ENCODE peak calls at places on chromosomes 3 and 15, in four cellular contexts. V is K562, L is breast epithelium, Q is fibroblast of mammary gland. O is an unnamed sample.

GRCh38 chr15:77094397-77095030 is 23.6 kb upstream of the TSPAN3 start:
- DNase-seq in L (no peak), Q (no peak), V (peak), O (no peak)

GRCh38 chr15:40238927-40239591 is at the start of gene PAK6:
- DNase-seq in V (peak), L (peak), Q (peak), O (peak)

GRCh38 chr15:37015025-37015424 is 85.3 kb downstream of the MEIS2 start:
- DNase-seq in V (no peak), Q (peak), L (no peak), O (no peak)

GRCh38 chr3:46717447-46718231 is at the start of gene PRSS50:
- DNase-seq in V (peak), L (peak), Q (no peak), O (no peak)

GRCh38 chr3:38647217-38647970 is 2.1 kb downstream of the SCN5A start:
- DNase-seq in Q (no peak), L (no peak), V (no peak), O (no peak)

GRCh38 chr15:83700082-83700481 is 46.2 kb downstream of the ADAMTSL3 start:
- DNase-seq in Q (no peak), V (no peak), L (no peak), O (no peak)

GRCh38 chr3:7241584-7242302 is 380.8 kb downstream of the GRM7 start:
- DNase-seq in V (no peak), Q (no peak), L (no peak), O (no peak)

GRCh38 chr15:77584201-77584600 is 48.5 kb downstream of the LINGO1 start:
- DNase-seq in Q (no peak), V (peak), L (no peak), O (peak)

GRCh38 chr3:188712257-188712924 is 459.4 kb upstream of the TPRG1 start:
- DNase-seq in V (no peak), Q (peak), L (no peak), O (no peak)

GRCh38 chr3:13966302-13966701 is 86.4 kb upstream of the WNT7A start:
- DNase-seq in V (no peak), Q (no peak), L (no peak), O (no peak)

GRCh38 chr15:91224750-91225380 is 124.8 kb downstream of the SV2B start:
- DNase-seq in Q (peak), L (no peak), V (peak), O (peak)

GRCh38 chr3:169772530-169772950 is 656 bp upstream of the MYNN start:
- DNase-seq in Q (peak), L (peak), V (peak), O (peak)

GRCh38 chr3:156685198-156685597 is 10.8 kb downstream of the TIPARP start:
- DNase-seq in V (no peak), L (no peak), Q (peak), O (no peak)

GRCh38 chr3:10783360-10784346 is 32.4 kb upstream of the SLC6A11 start:
- DNase-seq in L (no peak), V (peak), Q (peak), O (peak)

GRCh38 chr3:113117511-113118302 is 93.7 kb upstream of the BOC start:
- DNase-seq in Q (peak), L (no peak), V (no peak), O (no peak)

GRCh38 chr15:74983725-74984231 is 11.6 kb upstream of the SCAMP5 start:
- DNase-seq in L (no peak), Q (peak), V (peak), O (no peak)

GRCh38 chr15:55564347-55565145 is 23.6 kb downstream of the PYGO1 start:
- DNase-seq in Q (no peak), L (no peak), V (no peak), O (no peak)

GRCh38 chr15:86183765-86184491 is 104.3 kb downstream of the AGBL1 start:
- DNase-seq in V (no peak), L (no peak), Q (peak), O (no peak)

GRCh38 chr3:135966349-135966695 is 794 bp downstream of the PPP2R3A start:
- DNase-seq in V (no peak), L (no peak), Q (peak), O (peak)

GRCh38 chr15:57327985-57328471 is 48.3 kb upstream of the CGNL1 start:
- DNase-seq in L (no peak), Q (peak), V (no peak), O (no peak)

GRCh38 chr15:90020041-90020735 is 19.1 kb downstream of the ZNF710 start:
- DNase-seq in L (no peak), Q (no peak), V (no peak), O (peak)

GRCh38 chr15:79179597-79179996 is 89.0 kb upstream of the RASGRF1 start:
- DNase-seq in L (no peak), Q (no peak), V (no peak), O (no peak)

GRCh38 chr15:42102646-42103235 is 8.4 kb upstream of the PLA2G4D start:
- DNase-seq in V (no peak), L (no peak), Q (peak), O (no peak)

GRCh38 chr15:88744548-88745020 is 58.7 kb upstream of the ACAN start:
- DNase-seq in L (no peak), Q (no peak), V (no peak), O (no peak)

GRCh38 chr3:28752290-28752689 is 403.7 kb upstream of the AZI2 start:
- DNase-seq in L (no peak), Q (no peak), V (no peak), O (no peak)

GRCh38 chr3:15405448-15406050 is 21.8 kb downstream of the METTL6 start:
- DNase-seq in L (no peak), Q (peak), V (peak), O (peak)
- TF ChIP-seq CTCF in L (peak), Q (peak), V (peak), O (peak)

GRCh38 chr3:107512108-107512507 is 10.7 kb upstream of the BBX start:
- DNase-seq in L (no peak), Q (peak), V (no peak), O (no peak)
- TF ChIP-seq CTCF in L (no peak), Q (peak), V (peak), O (no peak)

DNA sequence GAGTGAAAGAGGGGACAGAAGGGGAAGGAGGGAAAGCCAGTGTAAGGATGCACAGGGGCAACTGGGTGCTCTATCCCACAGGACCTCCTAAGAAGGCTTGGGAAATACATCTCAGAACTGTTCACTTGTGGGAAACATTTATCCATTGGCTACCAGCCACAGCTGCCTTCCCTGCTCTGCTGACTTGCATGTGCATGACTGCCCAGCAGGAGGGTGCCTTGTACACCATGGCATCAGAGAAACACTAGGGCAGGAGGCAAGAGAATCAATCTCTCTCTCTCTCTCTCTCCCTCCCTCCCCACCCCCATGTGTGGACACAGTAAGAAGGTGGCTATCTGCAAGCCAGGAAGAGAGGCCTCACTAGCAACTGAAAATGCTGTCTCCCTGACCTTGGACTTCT is 62.9 kb upstream of the ZBTB38 start:
- DNase-seq in L (no peak), V (no peak), Q (peak), O (no peak)
- TF ChIP-seq CTCF in L (no peak), V (no peak), Q (peak), O (no peak)

DNA sequence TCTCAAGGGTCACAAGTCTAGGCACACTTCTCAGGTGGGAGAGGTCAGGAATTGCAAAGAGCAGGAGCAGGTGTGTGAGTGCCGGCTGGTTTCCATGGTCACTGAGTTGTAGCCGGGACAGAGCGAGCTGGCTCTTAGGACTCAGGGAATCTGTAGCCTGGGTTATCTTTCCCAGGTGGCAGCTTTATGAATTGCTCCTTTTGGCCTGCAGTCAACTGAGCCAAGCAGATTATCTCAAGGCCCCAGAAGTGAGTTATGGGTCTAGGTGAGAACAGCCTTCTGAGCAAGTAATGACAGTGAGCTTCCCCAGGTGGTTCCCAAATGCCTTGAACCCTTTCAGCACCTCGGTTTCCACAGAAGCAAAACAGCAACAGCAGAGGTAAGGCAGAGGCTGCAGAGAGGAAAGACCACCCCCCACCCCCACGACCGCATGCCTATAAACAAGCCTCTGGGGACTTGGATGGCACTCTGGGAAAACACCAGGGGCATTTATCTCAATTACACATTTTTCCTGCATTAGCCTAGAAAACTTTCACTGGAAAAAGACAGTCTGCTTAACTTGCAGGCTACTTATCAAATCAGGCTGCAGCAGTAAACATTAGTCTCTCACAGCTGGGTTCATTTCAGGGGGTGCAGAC is 56.7 kb upstream of the DGKG start:
- DNase-seq in Q (peak), L (no peak), V (no peak), O (no peak)
- TF ChIP-seq CTCF in Q (no peak), L (no peak), V (no peak), O (no peak)

GRCh38 chr15:52164631-52165265 is 26.4 kb downstream of the GNB5 start:
- DNase-seq in Q (no peak), V (no peak), L (no peak), O (no peak)

GRCh38 chr15:52162260-52162659 is 28.9 kb downstream of the GNB5 start:
- DNase-seq in Q (no peak), L (no peak), V (no peak), O (no peak)

GRCh38 chr15:52162876-52163275 is 28.3 kb downstream of the GNB5 start:
- DNase-seq in L (no peak), V (no peak), Q (no peak), O (no peak)

GRCh38 chr15:52161406-52161966 is 29.7 kb downstream of the GNB5 start:
- DNase-seq in V (no peak), L (no peak), Q (no peak), O (no peak)

DNA sequence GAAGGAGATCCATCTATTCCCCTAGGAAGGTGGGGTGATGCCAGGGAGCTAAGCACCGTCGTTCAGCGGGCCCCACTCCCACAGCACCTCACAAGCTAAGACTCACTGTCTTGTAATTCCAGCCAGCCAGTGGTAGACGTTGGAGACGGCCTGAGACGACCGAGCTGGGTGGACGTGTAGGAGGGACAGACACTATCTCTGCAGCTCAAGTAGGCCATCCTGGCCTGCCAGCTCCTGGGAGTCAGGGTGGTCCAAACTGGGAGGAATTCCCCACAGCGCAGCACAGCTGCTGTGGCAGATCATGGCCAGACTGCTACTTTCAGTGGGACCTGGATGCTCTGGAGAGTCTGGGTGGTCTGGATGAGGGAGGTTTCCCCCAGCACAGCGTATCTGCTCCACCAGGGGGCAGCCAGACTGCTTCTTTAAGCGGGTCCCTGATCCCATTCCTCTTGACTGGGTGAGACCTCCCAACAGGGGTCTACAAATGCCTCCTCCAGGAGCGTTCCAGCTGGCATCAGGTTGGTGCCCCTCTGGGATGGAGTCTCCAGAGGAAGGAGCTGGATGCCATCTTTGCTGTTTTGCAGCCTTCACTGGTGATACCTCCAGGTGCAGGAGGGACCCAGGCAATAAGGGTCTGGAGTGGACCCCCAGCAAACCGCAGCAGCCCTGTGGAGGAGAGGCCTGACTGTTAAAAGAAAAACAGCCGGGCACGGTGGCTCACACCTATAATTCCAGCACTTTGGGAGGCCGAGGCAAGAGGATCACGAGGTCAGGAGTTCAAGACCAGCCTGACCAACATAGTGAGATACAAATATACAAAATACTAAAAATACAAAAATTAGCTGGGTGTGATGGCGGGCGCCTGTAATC is 27.6 kb downstream of the GNB5 start:
- DNase-seq in Q (no peak), L (no peak), V (peak), O (peak)
- TF ChIP-seq CTCF in Q (peak), L (no peak), V (peak), O (peak)

GRCh38 chr3:49134471-49135265 is 1.8 kb upstream of the LAMB2 start:
- DNase-seq in L (no peak), Q (no peak), V (peak), O (no peak)
- TF ChIP-seq CTCF in L (no peak), Q (no peak), V (peak), O (no peak)

GRCh38 chr15:66484539-66485112 is 12.9 kb downstream of the SNAPC5 start:
- DNase-seq in Q (no peak), L (no peak), V (no peak), O (no peak)

GRCh38 chr15:66482539-66482938 is 15.0 kb downstream of the SNAPC5 start:
- DNase-seq in V (no peak), Q (no peak), L (no peak), O (no peak)

GRCh38 chr15:66480267-66480666 is 17.3 kb downstream of the SNAPC5 start:
- DNase-seq in Q (no peak), V (no peak), L (no peak), O (no peak)

GRCh38 chr15:66483131-66483566 is 14.4 kb downstream of the SNAPC5 start:
- DNase-seq in Q (peak), V (no peak), L (no peak), O (no peak)

GRCh38 chr15:66481107-66481856 is 16.3 kb downstream of the SNAPC5 start:
- DNase-seq in L (no peak), V (peak), Q (no peak), O (no peak)
- TF ChIP-seq CTCF in L (no peak), V (peak), Q (no peak), O (no peak)

O was measured in endothelial cell.